ENCODE peak calls at places on chromosomes 3 and 15, in four cellular contexts. L is endothelial cell, P is thoracic aorta, I is GM13976. F is an unnamed sample.

GRCh38 chr3:140711043-140711718 is 33.3 kb downstream of the TRIM42 start:
- DNase-seq in L (no peak), P (no peak), I (no peak), F (no peak)

GRCh38 chr15:39140060-39140604 is 440.7 kb upstream of the THBS1 start:
- DNase-seq in L (peak; percentile 41), P (no peak), I (no peak), F (peak; percentile 33)

GRCh38 chr3:100536093-100536492 is 43.7 kb downstream of the TMEM45A start:
- DNase-seq in L (no peak), P (no peak), I (no peak), F (no peak)

GRCh38 chr3:186540444-186541226 is 3.5 kb downstream of the CRYGS start:
- DNase-seq in L (peak; percentile 75), P (peak; percentile 45), I (peak; percentile 51), F (peak; percentile 90)

GRCh38 chr15:57570994-57571393 is 20.7 kb upstream of the MYZAP start:
- DNase-seq in L (no peak), P (no peak), I (no peak), F (no peak)

GRCh38 chr3:170259853-170260386 is 37.7 kb downstream of the PRKCI start:
- DNase-seq in L (no peak), P (no peak), I (no peak), F (no peak)

GRCh38 chr15:75545066-75545465 is 34.0 kb downstream of the PTPN9 start:
- DNase-seq in L (no peak), P (no peak), I (no peak), F (no peak)

GRCh38 chr3:108182339-108182738 is 39.9 kb downstream of the IFT57 start:
- DNase-seq in L (no peak), P (no peak), I (no peak), F (no peak)

GRCh38 chr3:134645515-134645914 is 5.3 kb downstream of the KY start:
- DNase-seq in L (no peak), P (no peak), I (no peak), F (no peak)

GRCh38 chr3:156323466-156323865 is 203.1 kb downstream of the KCNAB1 start:
- DNase-seq in L (no peak), P (no peak), I (no peak), F (no peak)

GRCh38 chr3:172094621-172095557 is 55.5 kb downstream of the FNDC3B start:
- DNase-seq in L (no peak), P (no peak), I (peak; percentile 31), F (peak; percentile 55)
- TF ChIP-seq CTCF in L (no peak), P (no peak), I (no peak), F (no peak)

DNA sequence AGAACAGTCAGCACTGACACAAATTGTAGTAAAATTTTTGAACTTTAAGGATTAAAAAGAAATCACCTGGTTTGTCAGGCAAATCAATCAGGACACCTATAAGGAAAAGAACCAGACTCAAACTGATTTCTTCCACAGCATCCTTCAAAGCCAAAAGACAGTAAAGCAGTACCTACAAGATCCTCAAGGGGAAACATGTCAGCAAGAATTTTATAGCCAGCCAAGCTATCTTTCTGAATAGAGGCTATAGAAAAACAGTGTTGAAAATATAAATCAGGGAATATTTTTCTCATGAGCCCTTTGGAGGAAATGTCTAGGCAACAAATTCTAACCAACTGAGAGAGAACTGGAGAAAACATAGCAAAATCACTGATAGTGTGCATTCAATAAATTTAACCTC is 301.4 kb upstream of the UBE2E2 start:
- DNase-seq in L (no peak), P (no peak), I (no peak), F (no peak)
- TF ChIP-seq CTCF in L (peak; percentile 25), P (no peak), I (no peak), F (no peak)

DNA sequence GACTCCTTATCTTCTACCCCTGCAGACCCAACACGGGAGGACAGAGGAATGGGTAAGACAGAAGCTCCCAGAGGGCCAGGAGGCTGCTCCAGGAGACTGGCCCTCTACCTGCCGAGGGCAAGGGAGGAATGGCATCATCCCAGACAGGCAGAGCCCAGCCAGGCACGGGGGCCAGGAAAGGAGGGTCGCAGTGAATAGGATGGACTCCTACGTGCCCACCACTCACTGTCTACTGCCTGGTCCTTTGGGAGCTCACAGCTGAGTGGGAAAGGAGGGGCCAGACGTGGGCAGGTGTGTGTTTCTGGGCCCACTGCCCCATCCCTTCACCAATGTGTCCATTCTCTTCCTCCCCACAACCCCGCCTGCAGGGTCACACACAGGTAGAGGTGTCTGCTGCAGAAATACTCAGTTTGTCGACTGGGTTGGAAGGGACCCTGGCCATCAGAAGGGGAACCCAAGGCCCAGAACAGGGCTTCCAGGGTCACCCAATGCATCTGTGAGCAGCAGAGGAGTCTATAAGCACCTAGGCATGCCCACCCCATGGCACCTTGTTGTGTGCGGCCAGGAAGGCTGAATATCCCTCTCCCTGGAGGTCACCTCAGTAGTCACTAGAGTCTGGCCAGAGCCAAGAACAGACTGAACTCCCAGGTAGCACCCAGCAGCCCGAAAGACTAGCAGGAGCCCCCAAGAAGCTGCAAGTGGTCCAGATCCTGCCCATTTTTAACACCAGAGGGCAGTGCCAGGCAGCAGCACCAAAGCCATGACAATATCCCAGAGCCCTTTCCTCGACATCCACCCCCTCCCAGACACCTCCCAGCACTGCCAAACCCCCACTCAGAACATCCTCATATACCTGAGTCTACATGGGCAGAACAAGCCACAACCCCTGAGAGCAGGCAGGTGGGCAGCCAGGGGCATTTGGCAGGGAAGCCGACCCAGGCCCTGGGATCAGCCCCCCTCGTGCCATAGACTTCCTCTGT is 24.0 kb downstream of the TKT start:
- DNase-seq in L (no peak), P (no peak), I (no peak), F (no peak)
- TF ChIP-seq CTCF in L (no peak), P (no peak), I (no peak), F (no peak)

GRCh38 chr3:59608356-59608755 is 558.5 kb upstream of the CFAP20DC start:
- DNase-seq in L (no peak), P (no peak), I (no peak), F (no peak)

GRCh38 chr3:59605318-59605717 is 555.5 kb upstream of the CFAP20DC start:
- DNase-seq in L (no peak), P (no peak), I (no peak), F (no peak)

GRCh38 chr3:59605944-59606534 is 556.2 kb upstream of the CFAP20DC start:
- DNase-seq in L (no peak), P (no peak), I (no peak), F (no peak)

GRCh38 chr3:59606638-59607262 is 556.9 kb upstream of the CFAP20DC start:
- DNase-seq in L (no peak), P (no peak), I (no peak), F (no peak)

DNA sequence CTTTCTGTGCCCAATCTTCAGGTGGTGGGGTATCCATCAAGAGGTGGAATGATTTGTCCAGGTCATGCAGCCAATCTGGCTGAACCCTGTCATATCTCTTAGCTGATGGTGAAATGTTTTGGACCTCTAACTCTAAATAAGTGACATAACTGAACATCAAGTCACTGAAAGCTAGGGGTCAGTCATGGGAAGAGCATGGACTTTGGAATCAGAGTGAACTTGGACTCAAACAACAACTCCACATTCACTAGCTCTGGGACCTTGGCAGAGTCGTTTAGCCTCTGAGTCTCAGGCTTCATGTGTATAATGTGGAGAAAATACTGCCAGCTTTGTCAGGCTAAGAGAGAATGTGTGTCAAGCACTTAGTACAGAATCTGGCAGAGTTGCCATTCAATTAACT is 557.8 kb upstream of the CFAP20DC start:
- DNase-seq in L (no peak), P (no peak), I (no peak), F (no peak)
- TF ChIP-seq CTCF in L (no peak), P (no peak), I (no peak), F (no peak)

DNA sequence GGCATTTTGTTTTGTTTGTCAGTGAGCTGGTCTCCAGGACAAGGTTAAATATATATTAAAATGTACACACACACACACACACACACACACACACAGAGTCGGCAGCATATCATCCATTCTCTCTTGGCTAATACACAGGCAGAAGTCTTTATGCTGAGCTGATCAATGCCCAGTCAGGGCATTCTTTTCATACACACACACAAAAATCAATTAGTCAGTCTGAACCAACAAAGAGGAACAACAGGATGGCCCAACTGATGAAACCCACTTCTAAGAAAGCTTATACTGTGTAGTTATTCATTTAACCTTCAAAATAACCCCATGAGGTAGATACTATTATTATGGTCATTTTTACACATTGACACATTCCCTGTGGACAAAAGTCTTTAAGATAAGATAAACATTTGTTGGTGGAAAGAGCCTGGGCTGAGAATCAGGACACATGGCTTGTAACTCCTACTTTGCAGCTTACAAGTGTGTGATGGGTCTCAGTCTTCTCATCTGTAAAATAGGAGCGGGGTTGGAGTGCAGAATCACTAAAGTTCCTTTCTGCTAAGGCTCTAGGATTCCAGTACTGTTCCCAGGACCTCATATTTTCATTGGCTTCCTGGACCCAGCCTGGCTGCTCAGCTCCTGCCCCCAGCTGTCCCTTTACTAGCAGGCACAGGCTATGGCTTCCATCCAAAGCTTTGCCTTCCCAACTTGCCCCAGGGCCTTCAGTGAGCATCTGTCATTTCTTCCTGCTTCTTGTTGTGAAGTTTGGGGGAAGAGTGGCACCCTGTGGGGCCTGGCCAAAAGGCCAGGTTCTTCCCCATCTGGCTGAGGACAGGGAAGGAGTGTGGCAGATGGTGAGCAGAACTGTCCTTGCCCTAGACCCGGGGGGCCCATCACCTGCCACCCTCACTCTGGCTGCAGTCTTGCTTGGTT is 27.2 kb upstream of the GLCE start:
- DNase-seq in L (no peak), P (no peak), I (no peak), F (no peak)
- TF ChIP-seq CTCF in L (no peak), P (no peak), I (no peak), F (no peak)